ENCODE peak calls at places on chromosomes 11 and 22, in four cellular contexts. E is stomach, F is left lung, V is upper lobe of right lung. A is an unnamed sample.

GRCh38 chr11:1888811-1889526 is 2.7 kb downstream of the PRR33 start:
- DNase-seq in E (peak; percentile 42), F (peak; percentile 41), V (peak; percentile 71), A (peak; percentile 70)

GRCh38 chr11:2368851-2369180 is 8.3 kb upstream of the CD81 start:
- DNase-seq in E (no peak), F (no peak), V (no peak), A (peak; percentile 49)

GRCh38 chr11:40274017-40274416 is 1185.4 kb downstream of the LRRC4C start:
- DNase-seq in E (no peak), F (no peak), V (no peak), A (no peak)

GRCh38 chr11:33735426-33736147 is 636 bp downstream of the CD59 start:
- DNase-seq in E (peak; percentile 50), F (no peak), V (peak; percentile 80), A (no peak)

GRCh38 chr22:31277741-31278642 is 14.3 kb downstream of the PIK3IP1 start:
- DNase-seq in E (no peak), F (no peak), V (no peak), A (no peak)

GRCh38 chr11:27678242-27678641 is 22.0 kb downstream of the BDNF start:
- DNase-seq in E (no peak), F (no peak), V (no peak), A (no peak)

GRCh38 chr22:39183991-39184585 is 31.6 kb upstream of the CBX7 start:
- DNase-seq in E (no peak), F (no peak), V (peak; percentile 62), A (peak; percentile 68)

GRCh38 chr11:123430736-123431356 is 777 bp downstream of the GRAMD1B start:
- DNase-seq in E (peak; percentile 52), F (peak; percentile 87), V (peak; percentile 89), A (peak; percentile 86)

GRCh38 chr11:114616516-114616915 is 20.9 kb upstream of the NXPE4 start:
- DNase-seq in E (no peak), F (no peak), V (no peak), A (no peak)

DNA sequence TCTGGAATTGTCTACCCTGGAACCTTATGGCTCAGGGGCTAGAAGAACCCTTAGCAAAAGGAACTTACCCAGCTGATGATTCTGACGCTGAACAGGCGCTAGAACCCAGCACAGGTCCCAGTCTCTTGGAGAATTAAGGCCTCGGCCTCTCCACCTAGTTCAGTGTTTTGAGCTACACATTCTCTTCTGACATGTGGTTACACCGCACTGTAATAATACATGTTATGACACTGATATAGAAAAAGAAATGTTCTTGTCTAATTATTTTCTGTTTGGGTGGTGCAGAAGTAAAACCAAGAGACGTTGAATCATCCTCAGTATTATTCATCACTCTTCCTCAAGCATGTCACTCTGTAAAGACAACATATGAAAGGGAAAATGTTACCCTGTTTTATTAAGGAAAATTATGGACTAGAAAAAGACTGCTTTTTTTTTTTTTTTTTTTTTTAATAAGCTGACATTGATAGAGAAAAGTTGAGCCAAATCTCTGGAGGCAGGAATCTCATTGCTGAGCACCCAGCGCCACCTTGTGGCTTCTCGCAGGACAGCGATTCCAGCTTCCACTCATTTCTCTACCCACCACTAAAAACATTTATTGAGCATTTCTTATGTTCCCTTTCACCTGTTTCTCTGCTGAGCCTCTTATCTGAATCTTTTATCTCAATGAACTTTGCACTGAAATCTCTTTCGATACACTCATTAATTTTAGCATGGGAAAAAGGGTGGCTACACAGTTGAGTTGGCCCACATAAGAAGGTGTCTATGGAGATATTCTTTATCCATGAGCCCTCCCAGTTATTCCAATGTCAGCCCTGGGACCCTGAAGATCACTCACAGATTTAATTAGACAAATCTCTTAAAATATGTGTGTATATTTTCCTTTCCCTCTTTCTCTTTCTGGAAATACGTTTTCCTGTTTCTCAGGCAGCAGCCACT is 12.6 kb upstream of the APLNR start:
- DNase-seq in E (peak; percentile 71), F (peak; percentile 39), V (peak; percentile 80), A (no peak)
- TF ChIP-seq CTCF in E (no peak), F (peak; percentile 79), V (peak; percentile 83), A (peak; percentile 86)

GRCh38 chr11:70716986-70717775 is 318.9 kb downstream of the CTTN start:
- DNase-seq in E (no peak), F (no peak), V (no peak), A (no peak)
- TF ChIP-seq CTCF in E (no peak), F (no peak), V (no peak), A (no peak)

DNA sequence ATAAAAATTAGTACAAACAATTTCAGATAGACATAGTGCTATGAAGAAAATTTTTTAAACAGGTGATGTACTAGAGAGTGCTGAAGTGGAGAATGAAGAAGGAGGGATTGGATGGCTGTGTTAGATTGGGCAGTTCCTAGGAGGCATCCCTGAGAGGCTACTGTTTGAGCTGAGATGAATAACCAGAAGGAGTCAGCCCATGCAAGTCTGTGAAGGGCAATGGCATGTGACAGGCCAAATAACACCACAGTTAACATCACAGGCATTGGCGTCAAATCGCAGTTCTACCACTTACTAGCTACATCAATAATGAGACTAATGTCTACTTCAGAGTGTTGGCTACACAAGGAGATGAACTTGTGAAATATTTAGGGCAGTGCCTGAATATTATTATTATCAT is 35.4 kb downstream of the HORMAD2 start:
- DNase-seq in E (no peak), F (no peak), V (no peak), A (no peak)
- TF ChIP-seq CTCF in E (no peak), F (no peak), V (no peak), A (no peak)

GRCh38 chr11:57339305-57339704 is 1.2 kb downstream of the P2RX3 start:
- DNase-seq in E (no peak), F (no peak), V (no peak), A (no peak)

GRCh38 chr11:57338152-57338551 is at the start of gene P2RX3:
- DNase-seq in E (no peak), F (no peak), V (no peak), A (no peak)

GRCh38 chr11:57342702-57343101 is 4.5 kb downstream of the P2RX3 start:
- DNase-seq in E (no peak), F (no peak), V (no peak), A (no peak)

GRCh38 chr11:57341250-57341808 is 3.2 kb downstream of the P2RX3 start:
- DNase-seq in E (no peak), F (no peak), V (no peak), A (no peak)

DNA sequence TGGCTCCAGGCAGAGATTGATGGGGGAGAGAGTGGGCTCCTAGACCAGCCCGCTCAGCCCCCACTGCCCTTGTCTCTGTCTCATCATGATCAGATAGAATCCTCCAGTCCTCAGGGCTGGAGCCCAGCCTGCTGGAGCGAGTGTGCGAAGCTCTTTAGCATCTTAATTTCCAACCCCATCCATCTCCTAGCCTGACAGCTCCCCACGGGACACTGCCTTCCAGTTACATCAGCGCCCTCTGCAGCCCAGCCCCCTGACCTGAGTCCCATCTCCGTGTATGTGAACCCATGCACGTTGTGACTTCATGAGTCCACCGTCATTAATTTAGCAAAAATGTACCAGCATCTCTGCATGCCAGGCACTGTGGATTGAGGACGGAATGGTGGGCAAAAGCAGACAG is 2.1 kb downstream of the P2RX3 start:
- DNase-seq in E (no peak), F (no peak), V (no peak), A (no peak)
- TF ChIP-seq CTCF in E (no peak), F (no peak), V (no peak), A (no peak)

DNA sequence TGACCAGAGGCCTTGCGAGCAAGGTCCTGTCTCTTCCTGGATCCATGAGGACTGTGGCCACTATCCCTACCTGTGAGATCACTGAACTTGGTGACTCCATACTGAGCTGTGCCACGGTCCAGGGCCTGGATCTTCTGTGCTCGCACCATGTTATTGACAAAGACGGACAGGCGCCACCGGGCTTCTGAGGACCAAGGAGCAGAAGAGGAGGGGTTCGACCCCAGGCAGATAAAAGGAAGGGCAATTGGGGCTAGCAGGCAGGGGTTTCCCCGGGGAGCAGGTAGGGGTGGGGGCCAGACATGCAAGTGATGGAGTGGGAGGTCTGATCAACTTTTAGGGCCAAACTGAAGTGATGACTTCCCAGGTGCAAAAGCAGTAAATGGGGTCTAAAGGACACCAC is 2.2 kb downstream of the CTSF start:
- DNase-seq in E (no peak), F (no peak), V (no peak), A (no peak)
- TF ChIP-seq CTCF in E (no peak), F (no peak), V (no peak), A (no peak)

DNA sequence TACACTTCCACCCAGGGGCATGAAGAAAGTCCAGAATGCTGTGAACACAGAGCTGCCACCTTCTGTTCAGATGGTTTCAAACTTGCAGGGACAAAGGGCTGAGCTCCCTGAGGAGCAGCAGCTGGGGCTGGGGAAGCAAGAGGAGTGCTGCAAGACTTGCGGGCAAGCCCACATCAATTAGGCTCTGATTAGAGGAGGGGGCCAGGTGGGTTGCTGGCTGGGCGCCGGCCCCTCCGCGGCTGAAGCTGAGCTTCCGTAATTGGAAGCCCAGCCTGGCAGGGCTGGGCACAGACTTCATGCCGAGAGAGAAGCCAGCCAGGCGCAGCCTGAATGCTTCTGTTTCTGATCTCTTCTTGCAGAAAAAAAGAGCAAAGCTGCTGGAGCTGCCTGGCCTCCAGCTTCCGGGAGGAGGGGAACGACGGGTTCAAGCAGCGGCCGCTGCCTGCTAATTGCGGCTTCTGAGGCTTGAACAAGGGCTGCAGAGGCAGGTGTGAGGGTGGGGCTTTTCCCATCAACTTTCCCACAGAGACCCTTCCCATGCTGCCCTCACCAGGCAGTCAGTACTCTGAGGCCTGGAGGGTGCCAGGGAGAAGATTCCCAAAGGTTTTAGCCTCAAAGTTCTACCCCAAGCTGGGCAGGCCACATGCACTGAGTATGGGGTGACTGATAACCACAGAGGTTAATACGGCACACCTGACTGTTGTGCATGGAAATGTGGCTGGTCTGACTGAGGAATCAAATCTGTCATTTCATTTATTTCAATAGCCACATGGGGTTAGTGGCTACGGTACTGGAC is 91.1 kb upstream of the LMO1 start:
- DNase-seq in E (no peak), F (no peak), V (peak; percentile 47), A (peak; percentile 41)
- TF ChIP-seq CTCF in E (no peak), F (no peak), V (no peak), A (peak; percentile 52)

GRCh38 chr11:46295312-46295995 is 18.0 kb downstream of the CREB3L1 start:
- DNase-seq in E (peak; percentile 61), F (peak; percentile 79), V (peak; percentile 82), A (no peak)
- TF ChIP-seq CTCF in E (no peak), F (no peak), V (no peak), A (peak; percentile 20)

DNA sequence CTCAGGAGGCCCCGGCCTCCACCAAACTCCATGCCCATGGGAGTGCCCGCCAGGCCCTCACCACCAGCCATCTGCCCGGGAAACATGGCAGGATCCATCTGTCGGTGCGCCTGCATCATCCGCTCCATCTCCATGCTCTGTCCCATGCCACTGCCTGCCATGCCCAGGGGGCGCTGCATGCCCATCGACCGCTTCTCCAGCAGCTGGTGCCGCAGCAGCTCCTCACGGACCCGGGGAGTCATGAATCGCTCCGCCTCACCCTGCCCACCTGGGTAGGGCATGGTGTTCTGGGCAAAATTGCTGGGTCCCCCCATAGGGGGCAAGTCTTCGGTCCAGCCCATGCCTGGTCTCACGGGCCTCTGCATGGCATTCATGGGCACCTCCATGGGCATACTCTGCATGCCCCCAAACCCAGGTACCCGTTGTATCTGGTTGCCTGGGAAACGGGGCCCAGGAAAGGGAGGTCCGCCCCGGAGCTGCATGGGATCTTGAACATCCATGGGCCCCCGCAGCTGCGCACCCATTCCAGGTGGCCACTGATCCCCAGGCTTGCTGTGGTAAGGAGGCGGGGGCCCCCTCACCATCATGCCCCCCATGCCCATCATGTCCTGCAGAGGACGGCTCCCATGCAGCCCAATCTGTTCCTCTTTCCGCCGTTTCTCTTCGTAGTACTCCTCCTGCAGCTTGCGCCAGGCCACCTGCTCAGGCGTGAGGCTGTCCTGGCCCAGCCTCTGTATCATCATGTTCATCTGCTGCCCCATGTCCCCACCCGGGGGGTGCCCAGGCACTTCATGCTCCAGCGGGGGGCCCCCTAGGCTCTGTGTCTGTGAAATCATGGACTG is 18.0 kb downstream of the CXCR5 start:
- DNase-seq in E (no peak), F (no peak), V (peak; percentile 65), A (peak; percentile 83)
- TF ChIP-seq CTCF in E (no peak), F (no peak), V (no peak), A (peak; percentile 50)